ENCODE peak calls at places on chromosomes 4 and X, in ten cellular contexts. Z, Q, O, P, T, A, N, K, C and Y are unnamed samples.

GRCh38 chr4:95472538-95472937 is 76.2 kb downstream of the UNC5C start:
- DNase-seq in A (no peak), K (no peak), N (no peak), P (no peak), Q (no peak), O (no peak), Z (no peak), T (no peak), C (no peak), Y (no peak)

GRCh38 chr4:89099034-89099433 is 12.3 kb upstream of the TIGD2 start:
- DNase-seq in T (no peak), O (no peak), P (no peak), A (no peak), N (no peak), C (no peak), K (no peak), Q (no peak), Z (no peak), Y (no peak)

GRCh38 chrX:87728459-87728858 is 210.9 kb downstream of the KLHL4 start:
- DNase-seq in C (peak), A (no peak), T (no peak), O (no peak), Z (no peak), K (no peak), N (no peak), P (no peak), Q (no peak), Y (no peak)

GRCh38 chr4:30714408-30715031 is 5.6 kb upstream of the PCDH7 start:
- DNase-seq in C (no peak), N (no peak), Z (peak), A (no peak), O (peak), K (no peak), Q (peak), T (no peak), P (peak), Y (no peak)

GRCh38 chrX:129193357-129193756 is 329.9 kb downstream of the SMARCA1 start:
- DNase-seq in O (peak), Z (no peak), Q (peak), P (no peak), N (no peak), C (no peak), A (no peak), K (no peak), T (no peak), Y (no peak)

GRCh38 chr4:180578175-180578574 is 1665.0 kb upstream of the TENM3 start:
- DNase-seq in O (no peak), Z (no peak), N (no peak), C (no peak), T (no peak), K (no peak), P (no peak), A (no peak), Q (no peak), Y (no peak)

GRCh38 chr4:106238819-106239420 is 77.1 kb downstream of the TBCK start:
- DNase-seq in A (no peak), T (no peak), O (peak), N (no peak), K (no peak), Z (peak), P (peak), Q (no peak), C (no peak), Y (no peak)

GRCh38 chr4:155900402-155900801 is 3.1 kb upstream of the TDO2 start:
- DNase-seq in N (no peak), A (no peak), C (no peak), P (peak), Z (peak), O (peak), Q (no peak), T (no peak), K (peak), Y (no peak)

GRCh38 chr4:126991965-126992364 is 640.8 kb upstream of the INTU start:
- DNase-seq in K (no peak), P (peak), C (no peak), Q (no peak), O (peak), Z (no peak), N (no peak), A (no peak), T (peak), Y (no peak)

GRCh38 chrX:134484039-134484438 is 24.1 kb downstream of the HPRT1 start:
- DNase-seq in K (no peak), C (no peak), N (no peak), O (peak), Q (no peak), P (peak), A (no peak), T (no peak), Z (peak), Y (no peak)

GRCh38 chr4:69731261-69731660 is 29.2 kb downstream of the SULT1B1 start:
- DNase-seq in K (no peak), O (no peak), A (no peak), Z (no peak), T (no peak), N (no peak), Q (no peak), P (no peak), C (no peak), Y (no peak)

GRCh38 chr4:101103381-101104142 is 243.8 kb downstream of the PPP3CA start:
- DNase-seq in K (no peak), Z (no peak), N (no peak), P (peak), A (no peak), Q (no peak), O (no peak), C (no peak), T (no peak), Y (no peak)

GRCh38 chr4:34046580-34046979 is 2197.7 kb downstream of the ARAP2 start:
- DNase-seq in P (no peak), T (no peak), Q (no peak), A (no peak), Z (peak), C (no peak), K (no peak), N (no peak), O (peak), Y (no peak)

GRCh38 chr4:15654556-15655222 is 468 bp downstream of the FBXL5 start:
- DNase-seq in O (peak), P (peak), A (peak), Z (peak), N (peak), C (no peak), K (no peak), T (no peak), Q (peak), Y (peak)

GRCh38 chr4:168480991-168481588 is 798 bp upstream of the DDX60L start:
- DNase-seq in N (peak), T (peak), Q (peak), O (peak), K (peak), A (no peak), Z (peak), C (no peak), P (peak), Y (no peak)

GRCh38 chrX:45517090-45517973 is 316.7 kb upstream of the DIPK2B start:
- DNase-seq in N (no peak), O (peak), T (no peak), P (no peak), Z (peak), Q (no peak), A (no peak), C (no peak), K (peak), Y (no peak)

GRCh38 chr4:75800972-75801371 is 76.6 kb downstream of the USO1 start:
- DNase-seq in C (no peak), Z (peak), Q (no peak), T (no peak), K (no peak), P (no peak), N (no peak), A (no peak), O (peak), Y (no peak)

GRCh38 chr4:124132161-124132560 is 580.4 kb downstream of the ANKRD50 start:
- DNase-seq in O (no peak), P (no peak), N (no peak), C (no peak), Z (no peak), T (no peak), K (no peak), Q (no peak), A (no peak), Y (no peak)

GRCh38 chr4:118265312-118266144 is 87.3 kb downstream of the PRSS12 start:
- DNase-seq in T (no peak), K (no peak), N (peak), C (no peak), Q (peak), O (no peak), P (no peak), Z (no peak), A (peak), Y (no peak)

GRCh38 chrX:154459843-154460242 is 1.8 kb downstream of the PLXNA3 start:
- DNase-seq in N (no peak), C (no peak), Q (no peak), T (no peak), A (no peak), Z (no peak), P (no peak), K (no peak), O (no peak), Y (no peak)

GRCh38 chr4:147160908-147161513 is 215.3 kb upstream of the TTC29 start:
- DNase-seq in A (no peak), Z (peak), C (peak), K (peak), N (no peak), O (peak), Q (no peak), P (peak), T (no peak), Y (no peak)

GRCh38 chr4:149980941-149981340 is 97.3 kb upstream of the DCLK2 start:
- DNase-seq in Q (peak), K (no peak), A (no peak), T (no peak), O (peak), Z (peak), N (peak), C (peak), P (peak), Y (no peak)